ENCODE peak calls at places on chromosomes 2 and 18, in five cellular contexts. Z is dermis blood vessel endothelial cell; X is stimulated activated naive B cell treated with anti-CD40 and anti-IgM and Interleukin-4, amounts not matched to agents 10 μg/mL and 1 μg/mL and 100 μg/mL, for 72 hours; U is GM12865; B is hypothalamus. N is an unnamed sample.

GRCh38 chr18:36828157-36828629 is 609 bp downstream of the TPGS2 start:
- DNase-seq in Z (peak; percentile 47), X (peak; percentile 7), U (no peak), B (no peak), N (no peak)

GRCh38 chr2:128638741-128639477 is 320.2 kb upstream of the HS6ST1 start:
- DNase-seq in Z (no peak), X (no peak), U (no peak), B (peak; percentile 48), N (peak; percentile 60)

GRCh38 chr2:150531626-150532419 is 44.4 kb upstream of the RND3 start:
- DNase-seq in Z (no peak), X (no peak), U (no peak), B (no peak), N (no peak)

GRCh38 chr2:149141046-149141445 is 102.5 kb downstream of the LYPD6B start:
- DNase-seq in Z (no peak), X (no peak), U (no peak), B (no peak), N (no peak)

GRCh38 chr18:69109686-69110085 is 291.0 kb upstream of the DOK6 start:
- DNase-seq in Z (no peak), X (no peak), U (no peak), B (no peak), N (no peak)

GRCh38 chr18:55838841-55839240 is 250.8 kb upstream of the TCF4 start:
- DNase-seq in Z (no peak), X (no peak), U (no peak), B (no peak), N (no peak)

GRCh38 chr2:235745597-235745996 is 251.8 kb downstream of the AGAP1 start:
- DNase-seq in Z (no peak), X (no peak), U (no peak), B (no peak), N (no peak)

GRCh38 chr2:30866974-30867373 is 59.7 kb upstream of the CAPN13 start:
- DNase-seq in Z (no peak), X (no peak), U (no peak), B (no peak), N (no peak)

GRCh38 chr2:61109291-61109690 is 43.6 kb downstream of the SANBR start:
- DNase-seq in Z (no peak), X (no peak), U (no peak), B (no peak), N (no peak)

GRCh38 chr2:12759248-12759647 is 42.5 kb downstream of the TRIB2 start:
- DNase-seq in Z (peak; percentile 81), X (no peak), U (no peak), B (no peak), N (no peak)